ENCODE peak calls at places on chromosomes 16 and 17, in five cellular contexts. U is HCT116, K is GM23338, V is PC-3, Q is neural progenitor cell. P is an unnamed sample.
A peak's percentile ranks its signal among the peaks of the same experiment; 100 is the strongest.

GRCh38 chr16:52069866-52070265 is 477.1 kb downstream of the TOX3 start:
- DNase-seq in U (no peak), V (peak; percentile 2), K (peak; percentile 80), Q (peak; percentile 59), P (no peak)

GRCh38 chr16:84514295-84514873 is 9.9 kb upstream of the MEAK7 start:
- DNase-seq in K (no peak), U (no peak), Q (no peak), V (no peak), P (no peak)

GRCh38 chr17:58516644-58517377 is 2.4 kb upstream of the MTMR4 start:
- DNase-seq in Q (no peak), V (no peak), U (no peak), K (no peak), P (no peak)

GRCh38 chr16:85554791-85555548 is 58.2 kb upstream of the GSE1 start:
- DNase-seq in U (no peak), Q (peak; percentile 62), K (peak; percentile 38), V (peak; percentile 21), P (peak; percentile 53)

GRCh38 chr17:74770498-74771318 is 5.4 kb downstream of the NAT9 start:
- DNase-seq in Q (peak; percentile 78), U (peak; percentile 41), K (peak; percentile 85), V (peak; percentile 75), P (peak; percentile 66)

GRCh38 chr17:29086628-29087332 is 43.8 kb downstream of the PIPOX start:
- DNase-seq in K (peak; percentile 48), V (no peak), U (no peak), Q (peak; percentile 50), P (no peak)

GRCh38 chr17:71085238-71086033 is 916.1 kb downstream of the KCNJ2 start:
- DNase-seq in Q (peak; percentile 77), V (peak; percentile 46), U (peak; percentile 35), K (peak; percentile 86), P (peak; percentile 58)

GRCh38 chr16:4599545-4599944 is 15.1 kb downstream of the UBALD1 start:
- DNase-seq in Q (no peak), V (no peak), K (no peak), U (no peak), P (no peak)

GRCh38 chr17:42387663-42388380 is 420 bp downstream of the STAT3 start:
- DNase-seq in K (peak; percentile 78), V (no peak), Q (peak; percentile 68), U (no peak), P (peak; percentile 34)

GRCh38 chr16:85657996-85658395 is 30.8 kb downstream of the GINS2 start:
- DNase-seq in K (no peak), Q (no peak), U (no peak), V (no peak), P (no peak)

GRCh38 chr17:76710863-76711611 is at the start of gene MXRA7:
- DNase-seq in U (no peak), Q (peak; percentile 87), V (peak; percentile 78), K (peak; percentile 80), P (peak; percentile 60)

GRCh38 chr16:373848-374615 is 3.7 kb upstream of the MRPL28 start:
- DNase-seq in K (no peak), U (no peak), Q (no peak), V (no peak), P (no peak)

GRCh38 chr17:29196784-29197515 is 16.8 kb upstream of the MYO18A start:
- DNase-seq in V (no peak), Q (no peak), K (no peak), U (no peak), P (no peak)

GRCh38 chr17:76597156-76598003 is 11.7 kb upstream of the ST6GALNAC2 start:
- DNase-seq in Q (no peak), K (no peak), V (peak; percentile 42), U (no peak), P (peak; percentile 21)

GRCh38 chr16:63982156-63982555 is 1139.7 kb downstream of the CDH11 start:
- DNase-seq in K (peak; percentile 62), Q (peak; percentile 78), V (no peak), U (no peak), P (no peak)

GRCh38 chr16:30896890-30897730 is 696 bp downstream of the CTF1 start:
- DNase-seq in Q (peak; percentile 98), K (peak; percentile 98), V (peak; percentile 81), U (peak; percentile 86), P (peak; percentile 83)

GRCh38 chr17:42618442-42619150 is 9.1 kb downstream of the TUBG1 start:
- DNase-seq in U (no peak), K (peak; percentile 91), V (peak; percentile 49), Q (peak; percentile 70), P (peak; percentile 50)

GRCh38 chr17:14775761-14776492 is 475.0 kb downstream of the HS3ST3B1 start:
- DNase-seq in U (no peak), Q (no peak), K (no peak), V (no peak), P (no peak)

GRCh38 chr17:61160789-61161440 is 238.7 kb upstream of the TBX2 start:
- DNase-seq in U (no peak), Q (no peak), V (no peak), K (no peak), P (no peak)

GRCh38 chr17:61687769-61688168 is 96.8 kb upstream of the NACA2 start:
- DNase-seq in V (no peak), Q (no peak), K (no peak), U (no peak), P (no peak)

GRCh38 chr17:7133424-7133823 is 18.8 kb upstream of the ASGR2 start:
- DNase-seq in U (no peak), Q (peak; percentile 79), K (peak; percentile 82), V (no peak), P (peak; percentile 46)

GRCh38 chr16:65733706-65734105 is 611.8 kb upstream of the CDH11 start:
- DNase-seq in K (no peak), V (no peak), Q (no peak), U (no peak), P (no peak)

GRCh38 chr16:69937465-69937951 is 13.6 kb upstream of the CLEC18A start:
- DNase-seq in Q (peak; percentile 21), K (peak; percentile 59), U (no peak), V (peak; percentile 20), P (no peak)

GRCh38 chr17:3038941-3039340 is 24.5 kb downstream of the OR1D5 start:
- DNase-seq in Q (no peak), V (no peak), U (no peak), K (peak; percentile 27), P (no peak)

GRCh38 chr17:3037259-3037658 is 26.1 kb downstream of the OR1D5 start:
- DNase-seq in Q (no peak), V (no peak), U (no peak), K (no peak), P (no peak)

GRCh38 chr17:3039748-3040147 is 23.7 kb downstream of the OR1D5 start:
- DNase-seq in Q (no peak), U (no peak), V (no peak), K (no peak), P (no peak)

GRCh38 chr17:3043737-3044365 is 19.6 kb downstream of the OR1D5 start:
- DNase-seq in K (peak; percentile 67), Q (peak; percentile 39), V (no peak), U (no peak), P (peak; percentile 34)

GRCh38 chr17:3040882-3041281 is 22.5 kb downstream of the OR1D5 start:
- DNase-seq in U (no peak), K (no peak), Q (no peak), V (no peak), P (no peak)
- TF ChIP-seq EZH2phosphoT487 in U (no peak), K (no peak), Q (no peak), V (no peak), P (no peak)

DNA sequence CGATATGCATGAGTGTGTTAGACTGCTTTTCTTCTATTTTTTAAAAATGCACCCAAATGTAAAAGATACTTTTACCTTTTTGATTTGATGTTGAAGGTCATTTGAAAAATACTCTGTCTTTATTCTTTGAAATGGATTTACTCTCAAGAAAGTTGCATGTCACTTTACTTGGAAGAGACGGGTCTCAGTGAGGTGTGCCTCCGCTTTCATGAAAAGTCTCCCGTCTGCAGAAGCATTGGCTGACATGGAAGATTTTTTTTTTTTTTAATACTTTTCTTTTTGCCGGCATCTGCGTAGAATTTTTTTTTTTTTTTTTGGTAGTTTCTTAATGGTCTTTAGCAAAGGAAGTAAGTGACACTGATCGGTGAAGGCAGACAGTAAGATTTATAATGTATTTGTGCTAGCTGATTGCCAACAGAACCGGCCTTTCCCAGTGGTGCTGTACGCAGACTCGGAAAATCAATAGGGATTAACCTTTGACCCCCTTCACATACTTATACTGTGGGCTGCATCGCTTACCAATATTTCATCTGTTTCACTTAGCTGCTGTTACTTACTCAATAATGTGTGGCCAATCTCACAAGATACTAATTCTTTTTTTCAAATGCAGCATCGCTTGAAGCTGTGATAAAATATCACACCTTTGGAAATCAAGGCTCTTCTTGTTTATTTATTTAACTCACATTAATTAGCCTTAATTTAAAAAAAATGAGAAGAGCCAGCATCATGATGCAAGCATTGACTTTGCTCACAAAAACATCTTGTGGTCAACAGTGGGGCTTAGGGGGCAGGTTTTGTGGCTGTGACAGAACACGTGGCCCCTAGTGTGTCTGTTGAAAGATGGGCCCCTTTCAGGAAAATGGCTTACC is 383.9 kb downstream of the WWOX start:
- DNase-seq in V (no peak), K (no peak), U (no peak), Q (no peak), P (no peak)
- TF ChIP-seq CTCF in V (no peak), K (no peak), U (no peak), Q (no peak), P (no peak)

GRCh38 chr17:65886240-65886639 is 305.7 kb downstream of the CEP112 start:
- DNase-seq in V (no peak), Q (no peak), K (no peak), U (no peak), P (no peak)
- TF ChIP-seq EZH2phosphoT487 in V (no peak), Q (no peak), K (no peak), U (no peak), P (no peak)

GRCh38 chr16:89685916-89686315 is 573 bp upstream of the CDK10 start:
- DNase-seq in U (no peak), Q (no peak), K (no peak), V (no peak), P (no peak)

GRCh38 chr16:89686520-89687091 is at the start of gene CDK10:
- DNase-seq in U (peak; percentile 84), V (peak; percentile 90), K (peak; percentile 96), Q (peak; percentile 96), P (peak; percentile 87)

GRCh38 chr16:89688395-89688794 is 1.9 kb downstream of the CDK10 start:
- DNase-seq in U (no peak), K (no peak), V (no peak), Q (no peak), P (no peak)

GRCh38 chr16:89689142-89689541 is 2.7 kb downstream of the CDK10 start:
- DNase-seq in Q (no peak), U (no peak), K (no peak), V (no peak), P (no peak)

DNA sequence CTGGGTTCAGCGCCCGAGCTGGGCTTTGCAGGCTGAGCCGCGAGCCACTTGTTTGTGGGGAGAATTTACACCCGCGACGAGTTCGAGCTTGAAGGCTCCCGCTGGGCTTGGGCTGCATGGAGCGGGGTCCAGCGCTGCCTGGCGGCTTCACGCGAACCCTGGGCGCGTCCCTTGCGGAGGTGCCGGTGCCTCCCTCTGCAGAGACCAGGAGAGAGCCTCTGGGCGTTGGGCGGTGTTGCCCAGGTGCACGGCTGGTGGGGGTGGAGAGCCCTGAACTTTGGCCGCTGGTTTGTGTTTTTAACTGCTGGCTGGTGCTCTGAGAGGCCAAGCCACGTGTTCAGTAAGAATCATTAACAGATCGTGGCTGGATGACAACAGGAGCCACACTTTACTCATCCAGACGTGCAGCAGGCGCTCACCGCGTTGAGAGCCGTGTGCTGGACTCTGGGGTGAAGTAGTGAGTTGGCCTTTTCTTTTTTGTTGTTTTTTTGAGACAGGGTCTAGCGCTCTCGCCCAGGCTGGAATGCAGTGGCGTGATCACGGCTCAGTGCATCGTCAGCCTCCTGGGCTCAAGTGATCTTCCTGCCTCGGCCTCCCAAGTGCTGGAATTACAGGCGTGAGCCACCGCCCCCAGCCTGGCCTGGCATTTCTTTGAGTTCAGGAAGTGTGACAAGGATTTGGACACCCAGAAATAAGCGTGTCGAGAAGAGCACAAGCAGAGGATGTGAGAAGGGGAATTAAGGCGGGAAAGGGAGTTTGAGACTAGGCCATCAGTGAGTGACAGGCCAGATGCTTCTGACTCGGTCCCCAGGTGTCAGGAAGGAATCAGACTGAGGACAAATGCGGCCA is 827 bp downstream of the CDK10 start:
- DNase-seq in V (peak; percentile 34), Q (peak; percentile 48), K (peak; percentile 59), U (no peak), P (peak; percentile 73)
- TF ChIP-seq CTCF in V (no peak), Q (no peak), K (no peak), U (no peak), P (no peak)